ENCODE peak calls at places on chromosomes 12 and 14, in six cellular contexts. A is Peyer's patch, L is AG09309, G is choroid plexus epithelial cell, W is Panc1, S is lung. E is an unnamed sample.
A peak's percentile ranks its signal among the peaks of the same experiment; 100 is the strongest.

GRCh38 chr12:128829870-128830504 is 6.2 kb upstream of the SLC15A4 start:
- DNase-seq in W (no peak), G (no peak), L (no peak), A (no peak), S (no peak), E (peak; percentile 93)

GRCh38 chr12:83823386-83824045 is 1089.1 kb downstream of the SLC6A15 start:
- DNase-seq in S (no peak), W (peak; percentile 15), L (no peak), A (no peak), G (peak; percentile 45), E (peak; percentile 49)

GRCh38 chr14:104139460-104140212 is 1.2 kb downstream of the KIF26A start:
- DNase-seq in A (peak; percentile 44), L (no peak), S (no peak), G (no peak), W (no peak), E (no peak)

GRCh38 chr12:92290016-92290685 is 144.5 kb upstream of the BTG1 start:
- DNase-seq in G (no peak), A (no peak), S (no peak), W (no peak), L (peak; percentile 14), E (no peak)

GRCh38 chr12:101880769-101881168 is 3.4 kb downstream of the DRAM1 start:
- DNase-seq in G (no peak), A (no peak), S (no peak), W (no peak), L (no peak), E (no peak)

GRCh38 chr12:90399317-90399716 is 555.7 kb downstream of the CCER1 start:
- DNase-seq in L (no peak), G (no peak), A (no peak), S (no peak), W (no peak), E (no peak)

GRCh38 chr14:44745371-44745770 is 216.4 kb downstream of the KLHL28 start:
- DNase-seq in G (no peak), L (no peak), A (no peak), W (no peak), S (no peak), E (no peak)

GRCh38 chr14:49553106-49553505 is 33.1 kb downstream of the RPS29 start:
- DNase-seq in A (no peak), L (no peak), S (no peak), G (no peak), W (no peak), E (no peak)

GRCh38 chr12:52580496-52580895 is 6.9 kb upstream of the KRT74 start:
- DNase-seq in G (no peak), L (no peak), S (no peak), A (no peak), W (no peak), E (no peak)

GRCh38 chr14:23366163-23366921 is 1.4 kb upstream of the EFS start:
- DNase-seq in A (no peak), S (peak; percentile 51), G (peak; percentile 52), W (no peak), L (no peak), E (no peak)

GRCh38 chr12:116166306-116166705 is 111.2 kb downstream of the MED13L start:
- DNase-seq in G (no peak), W (no peak), L (no peak), A (no peak), S (no peak), E (no peak)

GRCh38 chr12:128425883-128426282 is 158.9 kb downstream of the TMEM132C start:
- DNase-seq in W (no peak), A (no peak), L (no peak), S (no peak), G (no peak), E (no peak)

GRCh38 chr14:55832122-55832911 is 252.3 kb downstream of the KTN1 start:
- DNase-seq in L (no peak), W (no peak), A (no peak), S (no peak), G (peak; percentile 37), E (no peak)

GRCh38 chr12:79454338-79454777 is 236.4 kb downstream of the PAWR start:
- DNase-seq in A (no peak), L (no peak), S (no peak), W (no peak), G (peak; percentile 90), E (no peak)

GRCh38 chr14:53295985-53296582 is 143.0 kb upstream of the DDHD1 start:
- DNase-seq in G (peak; percentile 66), S (no peak), A (no peak), W (peak; percentile 12), L (no peak), E (peak; percentile 4)

GRCh38 chr12:108633534-108634224 is at the start of gene SELPLG:
- DNase-seq in L (no peak), A (no peak), W (no peak), S (peak; percentile 76), G (no peak), E (peak; percentile 96)

GRCh38 chr14:75198291-75198933 is 22.0 kb upstream of the TMED10 start:
- DNase-seq in S (no peak), A (no peak), L (no peak), W (no peak), G (peak; percentile 79), E (no peak)

GRCh38 chr12:83575326-83575725 is 888.6 kb downstream of the TMTC2 start:
- DNase-seq in W (no peak), S (no peak), A (no peak), G (no peak), L (no peak), E (no peak)

GRCh38 chr12:85509857-85510256 is 229.8 kb downstream of the ALX1 start:
- DNase-seq in G (peak; percentile 12), S (no peak), L (no peak), A (no peak), W (no peak), E (no peak)

GRCh38 chr12:94848966-94849365 is 154.5 kb downstream of the NDUFA12 start:
- DNase-seq in S (no peak), G (no peak), A (no peak), W (no peak), L (no peak), E (no peak)

GRCh38 chr14:60183724-60184596 is 18.8 kb upstream of the DHRS7 start:
- DNase-seq in G (peak; percentile 87), S (no peak), W (no peak), L (peak; percentile 49), A (no peak), E (no peak)

GRCh38 chr14:101223147-101223546 is 319.6 kb upstream of the RTL1 start:
- DNase-seq in G (no peak), A (no peak), W (no peak), S (no peak), L (no peak), E (no peak)

GRCh38 chr12:112858776-112859175 is 48.0 kb upstream of the OAS1 start:
- DNase-seq in W (no peak), G (no peak), S (no peak), A (no peak), L (no peak), E (no peak)

GRCh38 chr12:106106129-106106566 is 32.6 kb downstream of the NUAK1 start:
- DNase-seq in A (no peak), G (no peak), W (no peak), S (no peak), L (no peak), E (no peak)

GRCh38 chr12:106109168-106109910 is 29.4 kb downstream of the NUAK1 start:
- DNase-seq in A (no peak), L (no peak), G (peak; percentile 58), W (no peak), S (no peak), E (no peak)

GRCh38 chr12:106106892-106107291 is 31.9 kb downstream of the NUAK1 start:
- DNase-seq in A (no peak), G (peak; percentile 85), S (no peak), W (no peak), L (no peak), E (no peak)

GRCh38 chr12:106107566-106107965 is 31.2 kb downstream of the NUAK1 start:
- DNase-seq in S (no peak), W (no peak), L (no peak), A (no peak), G (peak; percentile 83), E (no peak)

GRCh38 chr12:106108187-106108816 is 30.5 kb downstream of the NUAK1 start:
- DNase-seq in S (no peak), A (no peak), W (no peak), G (peak; percentile 75), L (no peak), E (no peak)
- TF ChIP-seq CTCF in S (no peak), A (no peak), W (peak; percentile 43), G (peak; percentile 28), L (peak; percentile 20), E (no peak)

DNA sequence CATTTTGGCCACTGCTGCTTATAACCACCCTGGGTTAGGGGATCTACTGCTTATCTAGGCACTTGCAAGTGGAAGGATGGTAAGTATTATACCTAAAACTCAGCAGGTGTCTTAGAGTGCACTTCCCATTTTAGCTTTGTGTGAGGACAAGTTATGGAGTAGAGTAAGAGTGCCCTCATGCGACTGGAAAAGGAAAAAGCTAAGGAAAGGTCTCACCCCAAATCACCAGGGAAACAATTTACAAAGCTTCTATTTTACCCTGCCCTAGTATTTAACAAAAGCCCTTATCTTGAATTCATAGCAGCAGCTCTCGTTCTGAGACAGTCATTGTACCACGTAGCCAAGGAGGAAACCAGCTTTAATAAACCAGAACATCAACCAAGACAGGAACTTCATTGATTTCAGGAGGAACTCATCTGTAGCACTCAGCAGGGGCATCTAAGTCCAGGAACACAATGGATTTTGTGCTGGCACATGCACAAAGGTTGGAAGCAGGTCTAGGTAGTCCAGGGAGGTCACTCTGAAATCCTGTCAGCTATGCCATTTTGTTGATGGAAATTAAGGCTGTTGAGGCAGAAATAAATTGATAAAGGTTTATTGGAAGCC is 2.9 kb downstream of the RDH12 start:
- DNase-seq in L (no peak), G (peak; percentile 75), S (no peak), A (no peak), W (peak; percentile 62), E (peak; percentile 34)
- H3K4me3 ChIP-seq in L (no peak overlapping the region), G (no peak overlapping the region), S (no peak overlapping the region), A (no peak overlapping the region), W (no peak overlapping the region), E (no peak overlapping the region)

GRCh38 chr12:63843613-63844390 is 698 bp upstream of the SRGAP1 start:
- DNase-seq in S (peak; percentile 86), W (peak; percentile 67), A (peak; percentile 94), G (peak; percentile 98), L (peak; percentile 85), E (peak; percentile 40)
- TF ChIP-seq CTCF in S (peak; percentile 89), W (peak; percentile 98), A (peak; percentile 58), G (peak; percentile 76), L (peak; percentile 86), E (peak; percentile 87)

DNA sequence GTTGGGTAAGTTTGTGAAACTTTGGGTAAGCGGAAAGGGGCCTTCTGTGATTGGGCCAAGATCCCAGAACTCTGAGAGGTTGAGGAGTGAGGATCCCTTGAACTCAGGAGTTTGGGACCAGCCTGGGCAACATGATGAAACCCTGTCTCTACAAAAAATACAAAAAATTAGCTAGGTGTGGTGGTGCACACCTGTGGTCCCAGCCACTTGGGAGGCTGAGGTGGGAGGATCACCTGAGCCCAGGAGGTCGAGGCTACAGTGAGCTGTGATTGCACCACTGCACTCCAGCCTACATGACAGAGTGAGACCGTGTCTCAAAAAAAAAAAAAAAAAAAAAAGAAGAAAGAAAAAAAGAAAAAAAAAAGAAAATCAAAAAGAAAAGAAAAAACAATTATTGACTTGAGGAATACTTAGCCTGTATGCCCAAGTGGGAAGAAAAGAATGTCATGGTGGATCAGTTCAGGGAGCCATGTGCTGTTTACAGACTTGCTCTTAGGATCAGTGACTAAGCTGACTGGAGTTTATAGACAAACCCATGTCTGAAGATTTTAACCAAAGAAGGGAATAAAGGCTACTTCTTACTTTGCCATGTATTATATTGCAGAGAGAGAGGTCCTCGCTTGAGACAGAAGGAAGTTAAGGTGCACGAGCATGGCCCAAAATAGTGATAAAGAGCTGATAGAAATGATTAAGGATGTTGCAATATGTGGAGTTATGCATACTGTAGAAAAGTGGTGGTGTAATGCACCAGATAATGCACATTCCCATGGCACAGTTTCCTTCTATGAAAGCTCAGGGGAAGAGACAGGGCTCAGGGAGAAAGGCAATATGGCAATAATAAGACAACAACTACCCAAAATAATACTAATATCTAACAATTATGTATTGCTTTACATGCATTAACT is 881 bp downstream of the HSD17B6 start:
- DNase-seq in W (no peak), G (peak; percentile 63), S (no peak), L (peak; percentile 55), A (no peak), E (no peak)
- H3K4me3 ChIP-seq in W (no peak overlapping the region), G (no peak overlapping the region), S (no peak overlapping the region), L (no peak overlapping the region), A (peak overlapping the region; percentile 2), E (no peak overlapping the region)